ENCODE peak calls at places on chromosomes 16 and 17, in four cellular contexts. One of them, this sample, is unnamed.

GRCh38 chr16:15526097-15526496 is 91.7 kb downstream of the BMERB1 start:
- DNase-seq in HCT116: no peak
- DNase-seq in RWPE2: no peak
- DNase-seq in AG04450: no peak
- DNase-seq in this sample: no peak

GRCh38 chr16:24328835-24329418 is 72.8 kb downstream of the CACNG3 start:
- DNase-seq in HCT116: no peak
- DNase-seq in RWPE2: no peak
- DNase-seq in AG04450: no peak
- DNase-seq in this sample: no peak

GRCh38 chr17:45813051-45813731 is 29.1 kb downstream of the CRHR1 start:
- DNase-seq in HCT116: no peak
- DNase-seq in RWPE2: no peak
- DNase-seq in AG04450: no peak
- DNase-seq in this sample: no peak

GRCh38 chr17:6075050-6075449 is 4.9 kb downstream of the WSCD1 start:
- DNase-seq in HCT116: no peak
- DNase-seq in RWPE2: no peak
- DNase-seq in AG04450: no peak
- DNase-seq in this sample: no peak

GRCh38 chr16:88406096-88407041 is 23.6 kb downstream of the ZNF469 start:
- DNase-seq in HCT116: no peak
- DNase-seq in RWPE2: no peak
- DNase-seq in AG04450: no peak
- DNase-seq in this sample: no peak

GRCh38 chr16:30745082-30745481 is 3.1 kb upstream of the PHKG2 start:
- DNase-seq in HCT116: no peak
- DNase-seq in RWPE2: no peak
- DNase-seq in AG04450: no peak
- DNase-seq in this sample: no peak

GRCh38 chr17:7394452-7395191 is at the start of gene PLSCR3:
- DNase-seq in HCT116: no peak
- DNase-seq in RWPE2: peak
- DNase-seq in AG04450: peak
- DNase-seq in this sample: peak

GRCh38 chr16:31472559-31473203 is 729 bp downstream of the TGFB1I1 start:
- DNase-seq in HCT116: peak
- DNase-seq in RWPE2: peak
- DNase-seq in AG04450: peak
- DNase-seq in this sample: peak

GRCh38 chr17:42697108-42697811 is 14.9 kb downstream of the CNTNAP1 start:
- DNase-seq in HCT116: no peak
- DNase-seq in RWPE2: peak
- DNase-seq in AG04450: no peak
- DNase-seq in this sample: no peak

GRCh38 chr17:76447931-76448652 is 4.9 kb downstream of the UBE2O start:
- DNase-seq in HCT116: no peak
- DNase-seq in RWPE2: no peak
- DNase-seq in AG04450: no peak
- DNase-seq in this sample: no peak

GRCh38 chr16:35798885-35799426 is 2339.5 kb downstream of the TP53TG3F start:
- DNase-seq in HCT116: no peak
- DNase-seq in RWPE2: no peak
- DNase-seq in AG04450: no peak
- DNase-seq in this sample: no peak

GRCh38 chr17:9329251-9329921 is 246.2 kb downstream of the STX8 start:
- DNase-seq in HCT116: no peak
- DNase-seq in RWPE2: no peak
- DNase-seq in AG04450: no peak
- DNase-seq in this sample: no peak
- H3K27ac ChIP-seq in HCT116: no peak
- H3K27ac ChIP-seq in RWPE2: no peak
- H3K27ac ChIP-seq in AG04450: no peak
- H3K27ac ChIP-seq in this sample: no peak

GRCh38 chr16:48526058-48526957 is 83.7 kb downstream of the N4BP1 start:
- DNase-seq in HCT116: peak
- DNase-seq in RWPE2: no peak
- DNase-seq in AG04450: no peak
- DNase-seq in this sample: peak
- TF ChIP-seq CTCF in HCT116: peak
- TF ChIP-seq CTCF in RWPE2: peak
- TF ChIP-seq CTCF in AG04450: peak
- TF ChIP-seq CTCF in this sample: no peak

DNA sequence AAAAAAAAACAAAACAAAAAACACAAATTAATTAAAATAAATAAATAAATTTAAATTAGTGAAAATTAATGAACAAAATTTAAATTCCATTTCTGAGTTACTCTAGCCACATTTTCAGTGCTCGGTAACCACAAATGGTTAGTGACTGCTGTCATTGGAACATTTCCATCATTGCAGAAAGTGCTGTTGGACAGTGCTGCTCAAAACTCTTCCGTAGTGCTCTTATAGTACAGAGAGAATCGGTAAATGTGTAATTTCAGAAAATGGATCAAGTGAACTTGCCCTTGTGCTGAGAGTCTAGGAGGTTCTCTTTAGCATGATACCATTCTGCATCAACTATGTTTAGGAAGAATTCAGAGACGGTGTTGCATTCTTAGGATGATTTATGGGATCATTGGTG is 23.7 kb downstream of the ZNRF1 start:
- DNase-seq in HCT116: no peak
- DNase-seq in RWPE2: no peak
- DNase-seq in AG04450: no peak
- DNase-seq in this sample: no peak
- H3K27ac ChIP-seq in HCT116: no peak
- H3K27ac ChIP-seq in RWPE2: no peak
- H3K27ac ChIP-seq in AG04450: no peak
- H3K27ac ChIP-seq in this sample: no peak

GRCh38 chr17:50134206-50135110 is 4.5 kb upstream of the SAMD14 start:
- DNase-seq in HCT116: no peak
- DNase-seq in RWPE2: no peak
- DNase-seq in AG04450: no peak
- DNase-seq in this sample: no peak
- TF ChIP-seq CTCF in HCT116: no peak
- TF ChIP-seq CTCF in RWPE2: no peak
- TF ChIP-seq CTCF in AG04450: no peak
- TF ChIP-seq CTCF in this sample: no peak

GRCh38 chr16:53822936-53823529 is 119.1 kb downstream of the FTO start:
- DNase-seq in HCT116: no peak
- DNase-seq in RWPE2: no peak
- DNase-seq in AG04450: no peak
- DNase-seq in this sample: no peak
- H3K27ac ChIP-seq in HCT116: no peak
- H3K27ac ChIP-seq in RWPE2: peak
- H3K27ac ChIP-seq in AG04450: peak
- H3K27ac ChIP-seq in this sample: no peak

DNA sequence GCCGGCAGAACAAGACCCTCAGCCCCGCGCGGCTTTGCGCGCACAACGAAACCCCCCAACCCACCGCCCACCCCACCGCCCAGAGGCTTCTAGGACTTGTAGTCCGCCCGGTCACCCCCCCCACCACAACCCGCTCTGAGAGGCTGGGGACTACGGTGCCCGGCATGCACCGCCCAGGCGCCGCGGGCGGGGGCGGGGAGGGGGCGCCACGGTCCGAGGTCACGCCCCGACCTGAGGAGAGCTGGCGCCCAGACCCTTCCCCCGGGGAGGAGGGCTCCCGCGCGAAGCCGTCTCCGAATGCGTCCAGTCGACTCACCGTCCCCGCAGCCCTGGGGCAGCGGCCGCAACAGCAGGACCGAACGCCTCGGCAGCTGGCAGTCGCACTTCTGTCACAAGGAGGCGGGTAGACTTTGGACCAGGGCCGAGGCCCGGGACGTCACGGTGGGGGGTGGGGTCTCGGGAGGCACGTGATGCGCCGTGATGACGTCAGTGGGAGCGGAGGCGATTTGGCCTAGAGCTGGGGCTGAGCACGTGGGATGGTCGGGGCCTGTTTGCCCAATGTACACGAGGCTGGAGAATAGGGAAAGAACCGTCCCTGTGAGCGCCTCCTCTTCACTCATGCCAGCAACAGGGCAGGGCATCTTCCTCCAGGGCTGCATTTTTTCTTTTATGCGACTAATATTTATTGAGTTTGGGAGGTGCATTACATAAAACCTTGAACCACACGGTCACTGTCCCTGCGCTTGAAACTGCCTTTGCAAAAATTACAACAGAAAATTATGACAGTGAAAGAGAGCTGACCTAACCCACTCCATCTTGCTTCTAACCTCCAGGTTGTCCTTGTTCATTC is at the start of gene CDIP1:
- DNase-seq in HCT116: peak
- DNase-seq in RWPE2: peak
- DNase-seq in AG04450: peak
- DNase-seq in this sample: peak
- TF ChIP-seq CTCF in HCT116: no peak
- TF ChIP-seq CTCF in RWPE2: no peak
- TF ChIP-seq CTCF in AG04450: no peak
- TF ChIP-seq CTCF in this sample: no peak

GRCh38 chr16:19138601-19139000 is 24.8 kb downstream of the ITPRIPL2 start:
- DNase-seq in HCT116: no peak
- DNase-seq in RWPE2: peak
- DNase-seq in AG04450: peak
- DNase-seq in this sample: peak

GRCh38 chr16:19139436-19140091 is 25.8 kb downstream of the ITPRIPL2 start:
- DNase-seq in HCT116: no peak
- DNase-seq in RWPE2: no peak
- DNase-seq in AG04450: no peak
- DNase-seq in this sample: no peak

GRCh38 chr16:19147627-19148026 is 20.4 kb upstream of the SYT17 start:
- DNase-seq in HCT116: no peak
- DNase-seq in RWPE2: no peak
- DNase-seq in AG04450: no peak
- DNase-seq in this sample: no peak

GRCh38 chr16:19140392-19140791 is 26.6 kb downstream of the ITPRIPL2 start:
- DNase-seq in HCT116: no peak
- DNase-seq in RWPE2: no peak
- DNase-seq in AG04450: no peak
- DNase-seq in this sample: no peak

GRCh38 chr16:19143241-19143640 is 24.8 kb upstream of the SYT17 start:
- DNase-seq in HCT116: no peak
- DNase-seq in RWPE2: no peak
- DNase-seq in AG04450: no peak
- DNase-seq in this sample: peak
- H3K27ac ChIP-seq in HCT116: no peak
- H3K27ac ChIP-seq in RWPE2: no peak
- H3K27ac ChIP-seq in AG04450: no peak
- H3K27ac ChIP-seq in this sample: peak

DNA sequence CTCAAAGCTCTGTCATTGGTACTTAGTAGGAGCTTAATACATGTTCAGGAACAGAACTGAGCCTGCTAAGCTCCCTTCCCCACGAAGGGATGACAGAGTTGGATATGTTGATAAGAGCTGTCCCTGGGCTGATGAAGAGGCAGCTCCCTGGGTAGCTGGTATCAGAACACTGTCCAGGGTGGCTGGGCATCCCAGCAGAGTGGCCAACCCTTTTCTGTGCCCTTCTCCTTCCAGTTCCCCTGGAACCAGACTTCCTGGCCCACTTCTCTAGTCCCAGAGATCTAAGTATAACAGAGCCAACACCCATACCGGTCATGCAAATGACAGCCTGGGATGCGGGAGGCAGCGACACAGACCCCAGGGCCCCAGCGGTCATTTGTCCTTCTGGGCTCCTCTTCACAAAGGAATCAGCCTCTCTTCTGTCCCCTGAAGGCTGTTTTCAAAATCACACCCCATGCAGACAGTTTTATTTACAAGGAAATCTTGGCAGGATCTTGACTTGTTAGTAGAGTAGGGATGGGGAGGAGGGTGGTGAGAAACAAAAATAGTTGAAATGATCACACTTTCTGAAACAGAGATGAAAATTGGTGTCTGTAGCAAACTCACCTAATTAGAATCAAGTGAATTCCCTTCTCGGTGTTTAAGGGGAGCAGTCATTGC is 1.4 kb upstream of the RHBDL3 start:
- DNase-seq in HCT116: no peak
- DNase-seq in RWPE2: no peak
- DNase-seq in AG04450: no peak
- DNase-seq in this sample: no peak
- TF ChIP-seq CTCF in HCT116: peak
- TF ChIP-seq CTCF in RWPE2: no peak
- TF ChIP-seq CTCF in AG04450: peak
- TF ChIP-seq CTCF in this sample: no peak

This sample was measured in RWPE1.